ENCODE peak calls at places on chromosomes 11 and 22, in nine cellular contexts. R is stomach; N is heart right ventricle; U is ovary; L is body of pancreas; O is heart left ventricle; S is CD4-positive, alpha-beta memory T cell; Y is astrocyte; W is SJCRH30. M is an unnamed sample.
A peak's percentile ranks its signal among the peaks of the same experiment; 100 is the strongest.

GRCh38 chr11:60899021-60899936 is 7.1 kb downstream of the PRPF19 start:
- DNase-seq in R (peak; percentile 39), N (no peak), U (peak; percentile 44), L (peak; percentile 51), O (no peak), S (peak; percentile 45), Y (peak; percentile 22), W (peak; percentile 24), M (peak; percentile 64)

GRCh38 chr11:67304511-67305113 is 1.3 kb downstream of the SSH3 start:
- DNase-seq in R (no peak), N (no peak), U (no peak), L (no peak), O (no peak), S (no peak), Y (no peak), W (no peak), M (peak; percentile 62)

GRCh38 chr11:20011294-20011951 is 148.9 kb downstream of the DBX1 start:
- DNase-seq in R (no peak), N (no peak), U (no peak), L (peak; percentile 46), O (no peak), S (no peak), Y (peak; percentile 52), W (no peak), M (no peak)

GRCh38 chr22:39937881-39938280 is 22.3 kb upstream of the TMA7B start:
- DNase-seq in R (no peak), N (no peak), U (no peak), L (no peak), O (no peak), S (peak; percentile 67), Y (no peak), W (no peak), M (no peak)

GRCh38 chr11:84673753-84674152 is 953.4 kb downstream of the DLG2 start:
- DNase-seq in R (no peak), N (no peak), U (no peak), L (no peak), O (no peak), S (no peak), Y (peak; percentile 18), W (no peak), M (no peak)

GRCh38 chr22:31530816-31531180 is 34.5 kb downstream of the SFI1 start:
- DNase-seq in R (no peak), N (no peak), U (no peak), L (no peak), O (no peak), S (no peak), Y (peak; percentile 55), W (no peak), M (no peak)

GRCh38 chr11:99268895-99269294 is 248.1 kb downstream of the CNTN5 start:
- DNase-seq in R (no peak), N (no peak), U (no peak), L (no peak), O (no peak), S (no peak), Y (no peak), W (no peak), M (no peak)

GRCh38 chr11:117300301-117300700 is 9.2 kb downstream of the BACE1-AS start:
- DNase-seq in R (no peak), N (peak; percentile 34), U (peak; percentile 85), L (peak; percentile 77), O (peak; percentile 47), S (no peak), Y (peak; percentile 52), W (peak; percentile 45), M (peak; percentile 69)

GRCh38 chr11:109785714-109786113 is 307.5 kb upstream of the ZC3H12C start:
- DNase-seq in R (no peak), N (no peak), U (no peak), L (no peak), O (no peak), S (no peak), Y (peak; percentile 78), W (no peak), M (no peak)

GRCh38 chr22:46593211-46593676 is 26.9 kb upstream of the GRAMD4 start:
- DNase-seq in R (no peak), N (no peak), U (no peak), L (peak; percentile 66), O (no peak), S (no peak), Y (peak; percentile 21), W (no peak), M (peak; percentile 71)

GRCh38 chr11:1310772-1311468 is 1.5 kb upstream of the TOLLIP start:
- DNase-seq in R (no peak), N (no peak), U (no peak), L (no peak), O (no peak), S (peak; percentile 29), Y (no peak), W (no peak), M (no peak)

GRCh38 chr11:70739811-70740474 is 341.6 kb downstream of the CTTN start:
- DNase-seq in R (no peak), N (no peak), U (no peak), L (no peak), O (no peak), S (no peak), Y (no peak), W (no peak), M (no peak)

DNA sequence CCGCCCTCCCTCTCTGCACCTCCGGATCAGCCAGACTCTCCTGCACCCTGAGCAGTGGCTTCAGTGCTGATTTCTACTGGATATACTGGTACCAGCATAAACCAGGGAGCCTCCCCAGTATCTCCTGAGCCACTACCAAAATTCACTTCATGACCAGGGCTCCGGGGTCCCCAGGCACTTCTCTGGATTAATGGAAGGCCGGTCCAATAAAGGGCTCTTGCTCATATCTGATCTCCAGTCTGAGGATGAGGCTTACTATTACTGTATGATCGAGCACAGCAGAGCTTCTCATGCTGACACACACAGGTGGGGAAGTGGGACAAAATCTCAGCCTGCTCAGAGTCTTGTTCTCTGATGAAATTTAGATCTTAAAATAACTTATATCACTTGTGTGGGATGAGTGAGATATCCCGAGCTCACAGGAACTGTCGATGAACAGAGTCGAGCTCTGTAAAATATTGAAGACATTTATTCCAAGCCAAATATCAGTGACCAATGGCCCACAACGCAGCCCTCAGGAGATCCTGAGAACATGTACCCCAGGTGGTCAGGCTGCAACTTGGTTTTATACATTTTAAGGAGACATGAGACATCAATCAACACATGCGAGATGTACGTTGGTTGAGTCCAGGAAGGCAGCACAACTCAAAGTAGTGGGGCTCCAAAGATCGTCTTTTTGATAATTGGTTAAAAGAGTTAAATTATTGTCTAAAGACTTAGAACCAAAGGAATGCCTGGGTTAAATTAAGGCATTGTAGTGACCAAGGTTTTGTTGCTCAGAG is 93.0 kb upstream of the TOP3B start:
- DNase-seq in R (no peak), N (no peak), U (no peak), L (no peak), O (no peak), S (no peak), Y (no peak), W (no peak), M (no peak)
- H3K27me3 ChIP-seq in R (peaks cover 11% of the 10 kb centered on the region), N (peaks cover 32% of the 10 kb centered on the region), U (no peaks in the 10 kb centered on the region), L (no peaks in the 10 kb centered on the region), O (peaks cover 17% of the 10 kb centered on the region), S (no peaks in the 10 kb centered on the region), Y (peaks cover 14% of the 10 kb centered on the region), W (peaks cover 19% of the 10 kb centered on the region), M (no peaks in the 10 kb centered on the region)

GRCh38 chr11:88345408-88345807 is 7.9 kb upstream of the CTSC start:
- DNase-seq in R (no peak), N (no peak), U (no peak), L (no peak), O (no peak), S (no peak), Y (peak; percentile 67), W (no peak), M (no peak)

GRCh38 chr11:88352139-88352538 is 14.6 kb upstream of the CTSC start:
- DNase-seq in R (no peak), N (no peak), U (no peak), L (peak; percentile 12), O (no peak), S (no peak), Y (peak; percentile 52), W (no peak), M (no peak)

GRCh38 chr11:88344869-88345268 is 7.3 kb upstream of the CTSC start:
- DNase-seq in R (no peak), N (no peak), U (no peak), L (no peak), O (no peak), S (no peak), Y (no peak), W (no peak), M (no peak)

GRCh38 chr11:88345949-88346348 is 8.4 kb upstream of the CTSC start:
- DNase-seq in R (no peak), N (no peak), U (no peak), L (no peak), O (no peak), S (no peak), Y (no peak), W (no peak), M (no peak)

DNA sequence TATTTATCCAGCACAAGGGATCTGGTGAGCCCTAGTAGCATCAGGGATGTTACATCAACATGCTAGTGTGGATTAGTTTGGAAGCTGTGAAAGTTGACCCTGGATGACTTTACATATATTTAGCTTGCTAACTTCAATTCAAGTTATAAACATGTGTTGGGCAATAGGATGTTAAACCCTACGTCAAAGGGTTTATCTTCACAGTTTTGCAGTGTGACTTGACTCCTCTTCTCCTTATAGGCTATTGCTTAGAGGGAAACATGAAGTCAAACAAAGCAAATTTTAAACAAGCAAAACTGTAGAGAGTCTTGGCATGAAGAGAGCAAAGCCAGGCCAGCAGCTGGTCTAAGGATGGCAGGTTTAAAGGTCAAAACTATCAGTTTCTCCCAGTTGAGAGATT is 11.3 kb upstream of the CTSC start:
- DNase-seq in R (no peak), N (no peak), U (no peak), L (no peak), O (no peak), S (no peak), Y (no peak), W (no peak), M (no peak)
- H3K27me3 ChIP-seq in R (no peaks in the 10 kb centered on the region), N (no peaks in the 10 kb centered on the region), U (no peaks in the 10 kb centered on the region), L (no peaks in the 10 kb centered on the region), O (no peaks in the 10 kb centered on the region), S (no peaks in the 10 kb centered on the region), Y (no peaks in the 10 kb centered on the region), W (no peaks in the 10 kb centered on the region), M (no peaks in the 10 kb centered on the region)

GRCh38 chr22:36822581-36822980 is 5.7 kb upstream of the PVALB start:
- DNase-seq in R (no peak), N (no peak), U (no peak), L (no peak), O (no peak), S (no peak), Y (no peak), W (no peak), M (no peak)
- H3K27me3 ChIP-seq in R (peaks cover 27% of the 10 kb centered on the region), N (peaks cover 50% of the 10 kb centered on the region), U (no peaks in the 10 kb centered on the region), L (no peaks in the 10 kb centered on the region), O (peaks cover 68% of the 10 kb centered on the region), S (peaks cover 12% of the 10 kb centered on the region), Y (peaks cover 23% of the 10 kb centered on the region), W (peaks cover 7% of the 10 kb centered on the region), M (peaks cover 12% of the 10 kb centered on the region)

DNA sequence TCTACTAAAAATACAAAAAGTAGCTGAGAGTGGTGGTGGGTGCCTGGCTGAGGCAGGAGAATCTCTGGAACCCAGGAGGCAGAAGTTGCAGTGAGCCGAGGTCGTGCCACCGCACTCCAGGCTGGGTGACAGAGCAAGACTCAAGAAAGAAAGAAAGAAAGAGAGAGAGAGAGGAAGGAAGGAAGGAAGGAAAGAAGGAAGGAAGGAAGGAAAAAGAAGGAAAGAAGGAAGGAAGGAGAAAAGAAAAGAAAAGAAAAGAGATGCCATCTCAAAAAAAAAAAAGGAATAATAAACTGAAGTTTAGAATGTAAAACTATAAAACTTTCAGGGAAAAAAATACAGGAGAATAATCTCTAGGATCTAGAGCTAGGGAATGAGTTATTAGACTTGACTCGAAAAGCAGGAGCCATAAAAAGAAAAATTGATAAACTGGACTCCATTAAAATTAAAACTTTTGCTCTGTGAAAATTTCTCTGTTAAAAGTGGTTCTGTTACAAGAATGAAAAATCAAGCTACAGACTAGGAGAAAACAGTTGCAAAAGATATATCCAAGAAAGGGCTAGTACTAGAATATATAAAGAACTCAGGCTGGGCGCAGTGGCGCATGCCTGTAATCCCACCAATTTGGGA is 13.4 kb upstream of the SEPTIN5 start:
- DNase-seq in R (peak; percentile 13), N (no peak), U (no peak), L (no peak), O (no peak), S (no peak), Y (no peak), W (no peak), M (no peak)
- H3K27me3 ChIP-seq in R (peaks cover 7% of the 10 kb centered on the region), N (no peaks in the 10 kb centered on the region), U (no peaks in the 10 kb centered on the region), L (no peaks in the 10 kb centered on the region), O (peaks cover 5% of the 10 kb centered on the region), S (no peaks in the 10 kb centered on the region), Y (peaks cover 7% of the 10 kb centered on the region), W (no peaks in the 10 kb centered on the region), M (no peaks in the 10 kb centered on the region)